ENCODE peak calls at places on chromosomes 6 and 20, in four cellular contexts. T, O, N and G are unnamed samples. For H3K27me3, the result is how much of the 10 kb centered on the place peaks cover.

GRCh38 chr6:5645275-5645674 is 361.4 kb downstream of the NRN1 start:
- DNase-seq in T (no peak), O (peak), N (no peak), G (no peak)

GRCh38 chr20:17720755-17721154 is 21.0 kb downstream of the BANF2 start:
- DNase-seq in T (no peak), O (no peak), N (no peak), G (no peak)

GRCh38 chr6:33247977-33248642 is 23.6 kb downstream of the VPS52 start:
- DNase-seq in T (peak), O (peak), N (peak), G (peak)

GRCh38 chr6:7042654-7043545 is 64.9 kb upstream of the RREB1 start:
- DNase-seq in T (no peak), O (no peak), N (no peak), G (no peak)

GRCh38 chr20:18984238-18985200 is 170.9 kb downstream of the SCP2D1 start:
- DNase-seq in T (no peak), O (no peak), N (no peak), G (no peak)

GRCh38 chr6:56840467-56841371 is 114.2 kb upstream of the BEND6 start:
- DNase-seq in T (no peak), O (no peak), N (no peak), G (no peak)

GRCh38 chr20:8443464-8444072 is 311.5 kb downstream of the PLCB1 start:
- DNase-seq in T (no peak), O (no peak), N (no peak), G (no peak)

GRCh38 chr6:74408844-74409243 is 712.8 kb downstream of the CD109 start:
- DNase-seq in T (no peak), O (no peak), N (no peak), G (no peak)

GRCh38 chr20:44720617-44720993 is 5.4 kb downstream of the CCN5 start:
- DNase-seq in T (no peak), O (peak), N (no peak), G (no peak)

GRCh38 chr6:23728707-23729106 is 397.3 kb upstream of the NRSN1 start:
- DNase-seq in T (no peak), O (no peak), N (no peak), G (no peak)

GRCh38 chr6:53080813-53081212 is 15.6 kb downstream of the FBXO9 start:
- DNase-seq in T (no peak), O (no peak), N (no peak), G (no peak)

GRCh38 chr6:112429226-112429625 is 82.1 kb downstream of the RFPL4B start:
- DNase-seq in T (no peak), O (no peak), N (no peak), G (no peak)

GRCh38 chr6:42088101-42088591 is 37.8 kb downstream of the TAF8 start:
- DNase-seq in T (no peak), O (no peak), N (peak), G (no peak)

GRCh38 chr6:113719056-113719455 is 138.1 kb upstream of the MARCKS start:
- DNase-seq in T (no peak), O (no peak), N (no peak), G (no peak)

GRCh38 chr6:139175389-139175788 is 40.5 kb downstream of the HECA start:
- DNase-seq in T (no peak), O (no peak), N (no peak), G (no peak)

GRCh38 chr6:136627191-136627590 is 77.0 kb upstream of the MAP7 start:
- DNase-seq in T (no peak), O (no peak), N (no peak), G (no peak)

GRCh38 chr6:104885518-104886043 is 25.9 kb upstream of the HACE1 start:
- DNase-seq in T (no peak), O (no peak), N (no peak), G (no peak)

GRCh38 chr20:64153410-64153809 is 10.8 kb upstream of the MYT1 start:
- DNase-seq in T (no peak), O (no peak), N (no peak), G (no peak)

GRCh38 chr20:9600562-9600961 is 86.2 kb downstream of the LAMP5 start:
- DNase-seq in T (no peak), O (no peak), N (no peak), G (no peak)

DNA sequence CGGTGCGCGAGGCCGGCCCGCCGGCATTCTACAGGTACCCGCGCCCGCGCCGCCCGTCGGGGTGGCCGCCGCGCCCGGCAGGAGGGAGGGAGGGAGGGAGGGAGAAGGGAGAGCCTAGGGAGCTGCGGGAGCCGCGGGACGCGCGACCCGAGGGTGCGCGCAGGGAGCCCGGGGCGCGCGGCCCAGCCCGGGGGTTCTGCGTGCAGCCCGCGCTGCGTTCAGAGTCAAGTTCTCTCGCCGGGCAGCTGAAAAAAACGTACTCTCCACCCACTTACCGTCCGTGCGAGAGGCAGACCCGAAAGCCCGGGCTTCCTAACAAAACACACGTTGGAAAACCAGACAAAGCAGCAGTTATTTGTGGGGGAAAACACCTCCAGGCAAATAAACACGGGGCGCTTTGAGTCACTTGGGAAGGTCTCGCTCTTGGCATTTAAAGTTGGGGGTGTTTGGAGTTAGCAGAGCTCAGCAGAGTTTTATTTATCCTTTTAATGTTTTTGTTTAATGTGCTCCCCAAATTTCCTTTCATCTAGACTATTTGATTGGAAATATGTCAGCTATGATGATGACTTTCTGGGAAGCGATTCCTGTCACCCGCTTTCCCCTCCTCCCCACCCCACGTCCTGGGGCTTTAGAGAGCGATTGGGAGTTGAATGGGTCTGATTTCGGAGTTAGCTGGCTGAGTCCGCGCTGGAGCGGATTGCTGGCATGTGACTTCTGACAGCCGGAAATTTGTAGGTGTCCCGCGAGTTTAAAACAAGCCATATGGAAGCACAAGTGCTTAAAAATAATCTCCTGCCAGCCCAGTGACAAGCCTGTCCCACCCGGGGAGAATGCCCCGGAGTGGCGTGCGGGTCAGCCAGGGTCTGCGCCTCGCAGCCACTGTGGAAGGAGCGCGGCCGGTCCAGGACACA is 1.1 kb downstream of the ESR1 start:
- DNase-seq in T (no peak), O (no peak), N (no peak), G (no peak)
- H3K27me3 ChIP-seq in T (under half), O (under half), N (under half), G (under half)

GRCh38 chr6:133796235-133796634 is 92.7 kb upstream of the TCF21 start:
- DNase-seq in T (no peak), O (no peak), N (no peak), G (no peak)
- H3K27me3 ChIP-seq in T (under half), O (under half), N (under half), G (under half)

GRCh38 chr6:393391-394221 is 2.1 kb downstream of the IRF4 start:
- DNase-seq in T (no peak), O (no peak), N (no peak), G (no peak)

GRCh38 chr6:390914-391558 is 516 bp upstream of the IRF4 start:
- DNase-seq in T (no peak), O (no peak), N (no peak), G (peak)

GRCh38 chr6:392441-393390 is 1.2 kb downstream of the IRF4 start:
- DNase-seq in T (no peak), O (no peak), N (no peak), G (peak)

GRCh38 chr6:389622-390021 is 1.9 kb upstream of the IRF4 start:
- DNase-seq in T (no peak), O (no peak), N (no peak), G (no peak)

GRCh38 chr6:391559-392440 is at the start of gene IRF4:
- DNase-seq in T (no peak), O (no peak), N (no peak), G (peak)
- H3K27me3 ChIP-seq in T (under half), O (under half), N (half or more), G (under half)

GRCh38 chr6:144745434-144745833 is 460.3 kb downstream of the UTRN start:
- DNase-seq in T (no peak), O (no peak), N (no peak), G (no peak)

GRCh38 chr6:144739873-144740272 is 454.7 kb downstream of the UTRN start:
- DNase-seq in T (no peak), O (no peak), N (no peak), G (no peak)

GRCh38 chr6:144741659-144742058 is 456.5 kb downstream of the UTRN start:
- DNase-seq in T (no peak), O (no peak), N (no peak), G (no peak)

GRCh38 chr6:144744720-144745119 is 459.6 kb downstream of the UTRN start:
- DNase-seq in T (no peak), O (no peak), N (no peak), G (no peak)

DNA sequence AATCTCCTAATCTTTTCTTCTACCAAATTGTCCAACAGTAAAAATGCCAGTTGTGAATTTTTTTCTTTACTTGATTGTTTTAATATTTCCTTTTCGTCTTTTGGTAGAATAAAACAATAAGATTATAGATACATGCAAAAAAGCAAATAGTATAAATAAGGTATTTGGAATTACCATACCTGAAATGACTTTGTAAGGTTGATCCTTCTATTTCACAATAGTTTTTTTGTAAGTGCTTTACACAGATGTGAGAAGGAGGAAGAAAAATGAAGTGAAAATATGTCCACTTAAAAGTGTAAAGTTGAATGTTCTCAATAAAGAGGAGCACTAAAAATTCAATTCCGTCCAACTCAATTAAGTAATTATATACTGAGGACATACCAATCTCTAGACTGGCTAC is 457.6 kb downstream of the UTRN start:
- DNase-seq in T (no peak), O (no peak), N (no peak), G (no peak)
- H3K27me3 ChIP-seq in T (under half), O (under half), N (under half), G (under half)

DNA sequence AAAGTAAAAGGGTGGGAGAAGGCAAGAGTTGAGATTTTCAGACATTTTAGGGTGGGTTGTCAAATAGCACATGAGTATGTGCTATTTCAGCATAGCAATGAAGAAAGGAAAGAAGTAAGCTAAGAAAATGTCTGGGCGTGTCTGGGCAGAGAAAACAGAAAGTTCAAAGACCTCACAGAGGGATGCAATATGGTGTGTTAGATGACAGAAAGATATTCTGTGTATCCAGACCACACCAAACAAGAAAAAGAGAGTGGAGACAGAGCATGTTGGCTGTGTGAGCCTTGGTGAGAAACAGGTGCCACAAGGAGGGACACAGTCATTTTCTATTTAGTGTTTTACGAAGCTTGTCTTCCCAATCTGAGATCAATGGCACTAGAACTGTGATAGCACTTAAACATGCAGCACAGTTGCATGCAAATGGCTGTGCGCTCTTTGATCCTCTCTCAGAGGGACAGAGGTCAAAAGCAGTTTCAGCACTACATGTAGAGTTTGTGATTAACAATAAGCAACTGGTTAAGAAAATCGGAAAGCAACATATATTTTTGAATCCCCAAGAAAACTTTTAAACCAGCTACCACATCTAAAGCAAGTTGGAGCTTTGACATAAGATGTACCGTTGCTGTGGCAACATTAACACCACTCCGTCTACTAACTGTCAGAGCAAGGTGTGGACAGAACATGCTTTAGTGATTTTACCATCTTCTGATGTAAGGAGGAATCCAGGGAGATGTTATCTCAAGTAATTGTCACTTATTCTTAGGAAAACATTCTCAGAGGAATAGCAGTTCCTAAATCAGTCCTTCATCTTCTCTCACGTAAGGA is 515.5 kb upstream of the NOX3 start:
- DNase-seq in T (no peak), O (no peak), N (no peak), G (no peak)
- H3K27me3 ChIP-seq in T (under half), O (under half), N (under half), G (under half)

GRCh38 chr20:21832442-21833152 is 127.1 kb downstream of the PAX1 start:
- DNase-seq in T (no peak), O (no peak), N (no peak), G (no peak)

GRCh38 chr20:21840991-21841390 is 135.5 kb downstream of the PAX1 start:
- DNase-seq in T (no peak), O (no peak), N (no peak), G (no peak)

GRCh38 chr20:21839982-21840381 is 134.5 kb downstream of the PAX1 start:
- DNase-seq in T (no peak), O (no peak), N (no peak), G (no peak)

GRCh38 chr20:21835042-21835441 is 129.6 kb downstream of the PAX1 start:
- DNase-seq in T (no peak), O (no peak), N (no peak), G (no peak)
- H3K27me3 ChIP-seq in T (under half), O (under half), N (under half), G (under half)

GRCh38 chr6:27279513-27280063 is 32.1 kb downstream of the PRSS16 start:
- DNase-seq in T (no peak), O (no peak), N (no peak), G (no peak)

GRCh38 chr6:27280540-27281000 is 31.5 kb downstream of the POM121L2 start:
- DNase-seq in T (no peak), O (no peak), N (no peak), G (no peak)

GRCh38 chr6:27281105-27281539 is 31.0 kb downstream of the POM121L2 start:
- DNase-seq in T (no peak), O (no peak), N (no peak), G (no peak)

GRCh38 chr6:27280064-27280539 is 32.0 kb downstream of the POM121L2 start:
- DNase-seq in T (no peak), O (no peak), N (no peak), G (no peak)

DNA sequence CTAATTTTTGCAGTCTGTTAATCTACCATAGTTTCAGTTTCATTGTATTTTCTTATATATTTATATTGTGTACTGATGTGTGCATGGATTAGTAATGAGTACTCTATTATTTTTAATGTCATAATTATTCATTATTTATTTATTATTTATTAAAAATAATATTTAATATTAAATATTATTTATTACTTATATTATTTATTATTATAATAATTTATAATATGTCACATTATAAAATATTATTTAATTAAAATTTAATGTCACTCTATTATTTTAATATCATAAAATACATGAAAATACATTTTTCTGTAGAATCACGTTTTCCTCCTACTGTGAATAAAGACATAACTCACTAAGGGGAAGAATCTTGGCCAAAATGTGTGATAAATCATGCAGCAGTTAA is 30.5 kb downstream of the POM121L2 start:
- DNase-seq in T (no peak), O (no peak), N (no peak), G (no peak)
- H3K27me3 ChIP-seq in T (half or more), O (under half), N (half or more), G (under half)